ENCODE peak calls at places on chromosomes 13 and 19, in nine cellular contexts. C is A549, N is GM12878, X is endothelial cell of umbilical vein, M is HCT116, G is HepG2, H is H1, T is K562, Q is SK-N-SH. O is an unnamed sample.

GRCh38 chr13:112917731-112918130 is 51.3 kb upstream of the MCF2L start:
- DNase-seq in M (no peak), C (no peak), X (no peak), T (no peak), Q (no peak), G (peak; percentile 18), N (no peak), H (no peak), O (no peak)

GRCh38 chr19:13881692-13882418 is 4.9 kb downstream of the NANOS3 start:
- DNase-seq in C (no peak), M (no peak), X (no peak), T (no peak), N (no peak), G (no peak), H (no peak), Q (no peak), O (peak; percentile 76)

GRCh38 chr13:32010137-32010536 is 21.4 kb upstream of the FRY start:
- DNase-seq in C (no peak), X (no peak), N (no peak), G (no peak), H (no peak), M (no peak), T (no peak), Q (no peak), O (no peak)

GRCh38 chr19:6890421-6890913 is 3.1 kb downstream of the ADGRE1 start:
- DNase-seq in T (no peak), H (no peak), M (no peak), C (no peak), N (no peak), G (no peak), X (no peak), Q (no peak), O (no peak)

GRCh38 chr13:111338841-111339240 is 18.4 kb downstream of the TEX29 start:
- DNase-seq in M (no peak), C (no peak), Q (no peak), G (no peak), H (no peak), X (no peak), N (no peak), T (no peak), O (no peak)

GRCh38 chr13:71685072-71685471 is 181.9 kb downstream of the DACH1 start:
- DNase-seq in N (no peak), C (no peak), X (no peak), Q (no peak), M (no peak), G (no peak), T (no peak), H (peak; percentile 34), O (no peak)

GRCh38 chr19:13983213-13983889 is 22.8 kb downstream of the RFX1 start:
- DNase-seq in T (no peak), H (no peak), C (no peak), Q (no peak), N (no peak), G (no peak), X (no peak), M (no peak), O (no peak)

GRCh38 chr13:40063278-40063698 is 407.8 kb downstream of the COG6 start:
- DNase-seq in X (no peak), N (no peak), M (no peak), T (no peak), G (no peak), Q (peak; percentile 52), H (no peak), C (no peak), O (no peak)

GRCh38 chr19:3804429-3804828 is 18.2 kb upstream of the MATK start:
- DNase-seq in H (no peak), C (no peak), T (no peak), M (no peak), N (no peak), Q (no peak), G (no peak), X (no peak), O (no peak)

GRCh38 chr19:3803114-3803888 is 17.1 kb upstream of the MATK start:
- DNase-seq in G (no peak), T (no peak), Q (no peak), N (no peak), M (no peak), X (no peak), H (no peak), C (no peak), O (no peak)

GRCh38 chr19:3803986-3804385 is 17.8 kb upstream of the MATK start:
- DNase-seq in C (no peak), X (no peak), N (no peak), T (no peak), G (no peak), Q (no peak), H (no peak), M (no peak), O (no peak)

GRCh38 chr19:3798137-3798536 is 12.0 kb upstream of the MATK start:
- DNase-seq in Q (no peak), M (no peak), G (no peak), N (no peak), H (no peak), X (no peak), C (no peak), T (no peak), O (no peak)

DNA sequence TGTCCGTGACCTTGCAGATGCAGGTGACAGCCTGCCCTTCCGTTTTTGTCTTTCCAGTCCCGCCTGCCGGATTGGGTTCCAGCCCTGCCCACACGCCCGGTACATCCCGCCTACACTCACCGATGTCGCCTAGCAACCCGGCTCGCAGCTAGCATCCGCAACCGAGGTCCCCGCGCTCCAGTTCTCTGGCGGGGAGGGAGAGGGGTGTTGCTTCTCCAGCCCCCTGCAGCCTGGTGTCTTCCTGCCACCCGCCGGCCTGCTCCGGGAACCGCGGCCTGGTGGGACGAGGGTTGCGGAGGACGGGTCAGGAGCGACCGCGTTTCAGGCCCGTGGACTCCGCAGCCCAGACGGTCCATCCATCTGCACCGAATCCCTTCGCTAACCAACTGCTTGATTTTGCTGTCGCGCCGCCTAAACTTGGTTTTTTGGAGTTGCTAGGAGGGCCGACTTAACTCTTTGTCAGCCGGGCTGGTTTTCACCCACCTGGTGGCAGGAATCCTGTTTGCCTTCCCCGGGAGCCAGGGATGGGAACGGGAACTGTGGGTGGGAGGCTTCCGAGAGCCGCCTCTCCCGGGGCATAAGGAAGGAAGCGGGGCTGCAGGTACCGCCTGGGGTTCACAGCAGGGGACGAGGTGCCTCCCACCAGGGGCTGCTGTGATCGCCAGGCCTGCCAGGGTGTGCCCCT is 15.4 kb upstream of the MATK start:
- DNase-seq in G (no peak), H (no peak), X (no peak), C (no peak), M (no peak), N (no peak), Q (peak; percentile 85), T (peak; percentile 56), O (no peak)
- H3K4me3 ChIP-seq in G (no peak overlapping the region), H (peak overlapping the region; percentile 36), X (no peak overlapping the region), C (no peak overlapping the region), M (no peak overlapping the region), N (no peak overlapping the region), Q (peak overlapping the region; percentile 17), T (no peak overlapping the region), O (no peak overlapping the region)

GRCh38 chr19:41895745-41896580 is 13.0 kb downstream of the ARHGEF1 start:
- DNase-seq in N (no peak), Q (no peak), H (no peak), M (no peak), C (peak; percentile 72), X (no peak), G (no peak), T (no peak), O (no peak)
- TF ChIP-seq CTCF in N (peak; percentile 37), Q (peak; percentile 43), H (peak; percentile 32), M (peak; percentile 47), C (peak; percentile 45), X (peak; percentile 9), G (no peak), T (peak; percentile 47), O (peak; percentile 19)

GRCh38 chr19:49338023-49338677 is 2.9 kb downstream of the CD37 start:
- DNase-seq in N (no peak), M (no peak), C (no peak), Q (no peak), H (no peak), G (no peak), X (no peak), T (no peak), O (no peak)

GRCh38 chr19:49338691-49339363 is 3.6 kb downstream of the CD37 start:
- DNase-seq in T (peak; percentile 98), H (peak; percentile 90), N (no peak), X (peak; percentile 52), G (no peak), M (no peak), C (peak; percentile 57), Q (peak; percentile 68), O (no peak)

GRCh38 chr19:49335784-49336481 is 727 bp downstream of the CD37 start:
- DNase-seq in G (no peak), Q (no peak), M (no peak), C (no peak), T (no peak), N (no peak), H (no peak), X (no peak), O (no peak)

GRCh38 chr19:49336482-49337266 is 1.5 kb downstream of the CD37 start:
- DNase-seq in Q (no peak), T (no peak), N (no peak), M (no peak), X (no peak), H (no peak), G (no peak), C (no peak), O (no peak)

DNA sequence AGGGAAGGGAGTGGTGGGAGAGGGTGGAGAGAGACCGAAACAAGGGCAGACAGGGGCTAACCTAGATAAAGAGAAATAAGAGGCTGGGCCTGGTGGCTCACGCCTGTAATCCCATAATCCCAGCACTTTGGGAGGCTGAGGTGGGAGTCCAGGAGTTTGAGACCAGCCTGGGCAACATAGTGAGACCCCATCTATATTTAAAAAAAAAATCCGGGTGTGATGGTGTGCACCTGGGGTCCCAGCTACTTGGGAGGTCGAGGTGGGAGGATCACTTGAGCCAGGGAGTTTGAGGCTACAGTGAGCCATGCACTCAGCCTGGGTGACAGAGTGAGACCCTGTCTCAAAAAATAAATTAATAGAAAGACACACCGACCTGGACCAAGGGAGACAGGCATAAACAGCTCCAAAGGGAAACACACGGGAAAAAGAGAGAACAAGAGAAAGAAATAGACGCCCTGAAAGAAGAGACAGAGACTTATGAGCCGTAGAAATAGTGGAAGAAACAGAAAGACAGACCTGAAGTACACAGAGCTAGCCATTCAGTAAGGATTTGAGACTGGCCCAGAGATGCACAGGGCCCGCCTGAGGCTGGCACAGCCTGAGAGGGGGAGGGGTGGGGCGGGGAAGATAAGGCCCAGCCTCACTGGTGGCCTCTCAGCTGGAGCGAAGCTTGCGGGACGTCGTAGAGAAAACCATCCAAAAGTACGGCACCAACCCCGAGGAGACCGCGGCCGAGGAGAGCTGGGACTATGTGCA is 2.2 kb downstream of the CD37 start:
- DNase-seq in N (no peak), M (no peak), G (no peak), H (no peak), T (no peak), X (no peak), C (no peak), Q (no peak), O (no peak)
- TF ChIP-seq MAX in N (no peak), M (no peak), G (no peak), H (no peak), T (no peak), X (no peak), C (no peak), Q (no peak), O (no peak)

DNA sequence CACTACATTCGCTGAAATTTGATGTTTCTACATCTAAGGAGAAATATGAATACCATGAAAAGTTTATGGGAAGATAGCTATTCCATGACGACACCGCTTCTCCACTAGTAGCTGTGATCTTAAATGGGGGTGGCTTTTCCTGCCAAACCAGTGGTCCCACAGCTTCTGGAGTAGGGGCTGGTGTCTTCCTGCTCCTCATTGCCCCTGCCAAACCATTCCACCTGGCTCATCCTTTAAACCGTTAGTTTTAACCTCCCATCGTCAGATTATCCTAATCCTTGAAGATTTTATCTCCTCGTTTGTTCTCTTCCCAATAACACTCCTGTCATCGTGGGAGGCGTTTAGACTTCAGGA is 568 bp upstream of the ZNF230 start:
- DNase-seq in G (no peak), X (no peak), C (peak; percentile 8), M (no peak), N (no peak), T (peak; percentile 11), H (no peak), Q (no peak), O (no peak)
- H3K4me3 ChIP-seq in G (peak overlapping the region; percentile 70), X (peak overlapping the region; percentile 84), C (peak overlapping the region; percentile 66), M (peak overlapping the region; percentile 88), N (peak overlapping the region; percentile 81), T (peak overlapping the region; percentile 60), H (peak overlapping the region; percentile 93), Q (peak overlapping the region; percentile 81), O (peak overlapping the region; percentile 86)

O was measured in NB4.